ENCODE peak calls at places on chromosomes 12 and 14, in eight cellular contexts. One of them, this sample, is unnamed.

GRCh38 chr12:49873361-49873934 is 30.3 kb downstream of the FAIM2 start:
- DNase-seq in effector CD4-positive, alpha-beta T cell: no peak
- DNase-seq in hippocampal formation: peak
- DNase-seq in iPS-NIHi11: peak
- DNase-seq in aorta: peak
- DNase-seq in Calu3: no peak
- DNase-seq in HS-27A: no peak
- DNase-seq in germinal center: no peak
- DNase-seq in this sample: peak

GRCh38 chr12:115847398-115847797 is 430.1 kb downstream of the MED13L start:
- DNase-seq in effector CD4-positive, alpha-beta T cell: no peak
- DNase-seq in hippocampal formation: no peak
- DNase-seq in iPS-NIHi11: no peak
- DNase-seq in aorta: no peak
- DNase-seq in Calu3: no peak
- DNase-seq in HS-27A: no peak
- DNase-seq in germinal center: no peak
- DNase-seq in this sample: no peak

GRCh38 chr12:104618691-104619090 is 161.9 kb downstream of the CHST11 start:
- DNase-seq in effector CD4-positive, alpha-beta T cell: no peak
- DNase-seq in hippocampal formation: no peak
- DNase-seq in iPS-NIHi11: no peak
- DNase-seq in aorta: no peak
- DNase-seq in Calu3: no peak
- DNase-seq in HS-27A: no peak
- DNase-seq in germinal center: no peak
- DNase-seq in this sample: no peak

GRCh38 chr12:40672650-40673319 is 19.5 kb upstream of the CNTN1 start:
- DNase-seq in effector CD4-positive, alpha-beta T cell: no peak
- DNase-seq in hippocampal formation: no peak
- DNase-seq in iPS-NIHi11: no peak
- DNase-seq in aorta: no peak
- DNase-seq in Calu3: no peak
- DNase-seq in HS-27A: no peak
- DNase-seq in germinal center: no peak
- DNase-seq in this sample: no peak

GRCh38 chr12:52232233-52232915 is 669 bp upstream of the KRT7 start:
- DNase-seq in effector CD4-positive, alpha-beta T cell: no peak
- DNase-seq in hippocampal formation: no peak
- DNase-seq in iPS-NIHi11: peak
- DNase-seq in aorta: peak
- DNase-seq in Calu3: peak
- DNase-seq in HS-27A: no peak
- DNase-seq in germinal center: no peak
- DNase-seq in this sample: no peak

GRCh38 chr12:70448371-70448770 is 82.3 kb downstream of the KCNMB4 start:
- DNase-seq in effector CD4-positive, alpha-beta T cell: no peak
- DNase-seq in hippocampal formation: no peak
- DNase-seq in iPS-NIHi11: no peak
- DNase-seq in aorta: no peak
- DNase-seq in Calu3: peak
- DNase-seq in HS-27A: peak
- DNase-seq in germinal center: no peak
- DNase-seq in this sample: no peak

GRCh38 chr12:54608156-54608555 is 19.7 kb upstream of the PPP1R1A start:
- DNase-seq in effector CD4-positive, alpha-beta T cell: no peak
- DNase-seq in hippocampal formation: no peak
- DNase-seq in iPS-NIHi11: no peak
- DNase-seq in aorta: no peak
- DNase-seq in Calu3: no peak
- DNase-seq in HS-27A: no peak
- DNase-seq in germinal center: no peak
- DNase-seq in this sample: no peak

GRCh38 chr14:96567289-96567899 is 65.2 kb downstream of the PAPOLA start:
- DNase-seq in effector CD4-positive, alpha-beta T cell: no peak
- DNase-seq in hippocampal formation: peak
- DNase-seq in iPS-NIHi11: no peak
- DNase-seq in aorta: no peak
- DNase-seq in Calu3: peak
- DNase-seq in HS-27A: no peak
- DNase-seq in germinal center: no peak
- DNase-seq in this sample: peak

GRCh38 chr12:56839489-56840442 is 76.6 kb downstream of the HSD17B6 start:
- DNase-seq in effector CD4-positive, alpha-beta T cell: no peak
- DNase-seq in hippocampal formation: peak
- DNase-seq in iPS-NIHi11: peak
- DNase-seq in aorta: no peak
- DNase-seq in Calu3: peak
- DNase-seq in HS-27A: peak
- DNase-seq in germinal center: peak
- DNase-seq in this sample: peak

GRCh38 chr14:76430475-76430980 is 54.6 kb downstream of the ESRRB start:
- DNase-seq in effector CD4-positive, alpha-beta T cell: no peak
- DNase-seq in hippocampal formation: no peak
- DNase-seq in iPS-NIHi11: no peak
- DNase-seq in aorta: no peak
- DNase-seq in Calu3: no peak
- DNase-seq in HS-27A: no peak
- DNase-seq in germinal center: no peak
- DNase-seq in this sample: no peak

GRCh38 chr14:93333631-93334095 is 827 bp upstream of the BTBD7 start:
- DNase-seq in effector CD4-positive, alpha-beta T cell: no peak
- DNase-seq in hippocampal formation: no peak
- DNase-seq in iPS-NIHi11: no peak
- DNase-seq in aorta: no peak
- DNase-seq in Calu3: no peak
- DNase-seq in HS-27A: no peak
- DNase-seq in germinal center: no peak
- DNase-seq in this sample: no peak

GRCh38 chr12:70839544-70839943 is 81.0 kb downstream of the PTPRR start:
- DNase-seq in effector CD4-positive, alpha-beta T cell: no peak
- DNase-seq in hippocampal formation: no peak
- DNase-seq in iPS-NIHi11: peak
- DNase-seq in aorta: no peak
- DNase-seq in Calu3: peak
- DNase-seq in HS-27A: no peak
- DNase-seq in germinal center: no peak
- DNase-seq in this sample: no peak

GRCh38 chr12:55972906-55973597 is 826 bp upstream of the RAB5B start:
- DNase-seq in effector CD4-positive, alpha-beta T cell: no peak
- DNase-seq in hippocampal formation: no peak
- DNase-seq in iPS-NIHi11: no peak
- DNase-seq in aorta: no peak
- DNase-seq in Calu3: no peak
- DNase-seq in HS-27A: no peak
- DNase-seq in germinal center: no peak
- DNase-seq in this sample: no peak

GRCh38 chr14:58944226-58944769 is 244.2 kb upstream of the DAAM1 start:
- DNase-seq in effector CD4-positive, alpha-beta T cell: no peak
- DNase-seq in hippocampal formation: no peak
- DNase-seq in iPS-NIHi11: peak
- DNase-seq in aorta: no peak
- DNase-seq in Calu3: no peak
- DNase-seq in HS-27A: no peak
- DNase-seq in germinal center: no peak
- DNase-seq in this sample: no peak

GRCh38 chr12:49264466-49264872 is 413 bp upstream of the TUBA1C start:
- DNase-seq in effector CD4-positive, alpha-beta T cell: peak
- DNase-seq in hippocampal formation: no peak
- DNase-seq in iPS-NIHi11: peak
- DNase-seq in aorta: no peak
- DNase-seq in Calu3: no peak
- DNase-seq in HS-27A: no peak
- DNase-seq in germinal center: peak
- DNase-seq in this sample: no peak

GRCh38 chr12:84856156-84856900 is 56.3 kb downstream of the SLC6A15 start:
- DNase-seq in effector CD4-positive, alpha-beta T cell: no peak
- DNase-seq in hippocampal formation: no peak
- DNase-seq in iPS-NIHi11: no peak
- DNase-seq in aorta: no peak
- DNase-seq in Calu3: no peak
- DNase-seq in HS-27A: no peak
- DNase-seq in germinal center: no peak
- DNase-seq in this sample: no peak

GRCh38 chr12:123621101-123621500 is 12.4 kb downstream of the EIF2B1 start:
- DNase-seq in effector CD4-positive, alpha-beta T cell: no peak
- DNase-seq in hippocampal formation: no peak
- DNase-seq in iPS-NIHi11: no peak
- DNase-seq in aorta: no peak
- DNase-seq in Calu3: no peak
- DNase-seq in HS-27A: no peak
- DNase-seq in germinal center: no peak
- DNase-seq in this sample: no peak

GRCh38 chr12:111182391-111182790 is 186.5 kb downstream of the PHETA1 start:
- DNase-seq in effector CD4-positive, alpha-beta T cell: no peak
- DNase-seq in hippocampal formation: no peak
- DNase-seq in iPS-NIHi11: no peak
- DNase-seq in aorta: no peak
- DNase-seq in Calu3: no peak
- DNase-seq in HS-27A: no peak
- DNase-seq in germinal center: no peak
- DNase-seq in this sample: no peak

GRCh38 chr12:113302925-113303640 is 31.8 kb downstream of the SLC8B1 start:
- DNase-seq in effector CD4-positive, alpha-beta T cell: no peak
- DNase-seq in hippocampal formation: no peak
- DNase-seq in iPS-NIHi11: no peak
- DNase-seq in aorta: no peak
- DNase-seq in Calu3: no peak
- DNase-seq in HS-27A: no peak
- DNase-seq in germinal center: peak
- DNase-seq in this sample: no peak

GRCh38 chr12:104058796-104059195 is 5.5 kb upstream of the HCFC2 start:
- DNase-seq in effector CD4-positive, alpha-beta T cell: no peak
- DNase-seq in hippocampal formation: no peak
- DNase-seq in iPS-NIHi11: no peak
- DNase-seq in aorta: no peak
- DNase-seq in Calu3: no peak
- DNase-seq in HS-27A: no peak
- DNase-seq in germinal center: no peak
- DNase-seq in this sample: no peak

GRCh38 chr12:130728158-130729058 is 12.3 kb upstream of the RIMBP2 start:
- DNase-seq in effector CD4-positive, alpha-beta T cell: no peak
- DNase-seq in hippocampal formation: no peak
- DNase-seq in iPS-NIHi11: no peak
- DNase-seq in aorta: no peak
- DNase-seq in Calu3: no peak
- DNase-seq in HS-27A: no peak
- DNase-seq in germinal center: no peak
- DNase-seq in this sample: no peak

GRCh38 chr14:42980419-42980818 is 1373.7 kb downstream of the LRFN5 start:
- DNase-seq in effector CD4-positive, alpha-beta T cell: no peak
- DNase-seq in hippocampal formation: no peak
- DNase-seq in iPS-NIHi11: no peak
- DNase-seq in aorta: no peak
- DNase-seq in Calu3: no peak
- DNase-seq in HS-27A: no peak
- DNase-seq in germinal center: no peak
- DNase-seq in this sample: no peak

GRCh38 chr14:68656452-68656851 is 136.4 kb downstream of the ZFP36L1 start:
- DNase-seq in effector CD4-positive, alpha-beta T cell: no peak
- DNase-seq in hippocampal formation: no peak
- DNase-seq in iPS-NIHi11: no peak
- DNase-seq in aorta: no peak
- DNase-seq in Calu3: no peak
- DNase-seq in HS-27A: no peak
- DNase-seq in germinal center: no peak
- DNase-seq in this sample: no peak

GRCh38 chr12:111102062-111102735 is 181.8 kb upstream of the MYL2 start:
- DNase-seq in effector CD4-positive, alpha-beta T cell: no peak
- DNase-seq in hippocampal formation: no peak
- DNase-seq in iPS-NIHi11: no peak
- DNase-seq in aorta: no peak
- DNase-seq in Calu3: no peak
- DNase-seq in HS-27A: no peak
- DNase-seq in germinal center: no peak
- DNase-seq in this sample: no peak

GRCh38 chr14:76687611-76688372 is 73.5 kb upstream of the VASH1 start:
- DNase-seq in effector CD4-positive, alpha-beta T cell: no peak
- DNase-seq in hippocampal formation: no peak
- DNase-seq in iPS-NIHi11: no peak
- DNase-seq in aorta: no peak
- DNase-seq in Calu3: no peak
- DNase-seq in HS-27A: no peak
- DNase-seq in germinal center: no peak
- DNase-seq in this sample: no peak

GRCh38 chr12:64877363-64878004 is 53.0 kb downstream of the TBC1D30 start:
- DNase-seq in effector CD4-positive, alpha-beta T cell: no peak
- DNase-seq in hippocampal formation: no peak
- DNase-seq in iPS-NIHi11: no peak
- DNase-seq in aorta: no peak
- DNase-seq in Calu3: no peak
- DNase-seq in HS-27A: no peak
- DNase-seq in germinal center: no peak
- DNase-seq in this sample: no peak

GRCh38 chr14:52279405-52279804 is 11.9 kb downstream of the PTGDR start:
- DNase-seq in effector CD4-positive, alpha-beta T cell: no peak
- DNase-seq in hippocampal formation: no peak
- DNase-seq in iPS-NIHi11: no peak
- DNase-seq in aorta: no peak
- DNase-seq in Calu3: no peak
- DNase-seq in HS-27A: no peak
- DNase-seq in germinal center: no peak
- DNase-seq in this sample: no peak

GRCh38 chr12:20272171-20272570 is 96.2 kb upstream of the PDE3A start:
- DNase-seq in effector CD4-positive, alpha-beta T cell: no peak
- DNase-seq in hippocampal formation: no peak
- DNase-seq in iPS-NIHi11: no peak
- DNase-seq in aorta: no peak
- DNase-seq in Calu3: no peak
- DNase-seq in HS-27A: no peak
- DNase-seq in germinal center: no peak
- DNase-seq in this sample: no peak

GRCh38 chr14:35533357-35534129 is 421 bp upstream of the INSM2 start:
- DNase-seq in effector CD4-positive, alpha-beta T cell: peak
- DNase-seq in hippocampal formation: no peak
- DNase-seq in iPS-NIHi11: peak
- DNase-seq in aorta: peak
- DNase-seq in Calu3: peak
- DNase-seq in HS-27A: no peak
- DNase-seq in germinal center: peak
- DNase-seq in this sample: no peak